ENCODE peak calls at places on chromosomes 5 and 9, in seven cellular contexts. H is CD8-positive, alpha-beta T cell; G is left ventricle myocardium inferior; P is fibroblast of lung; L is upper lobe of right lung; W is colonic mucosa; F is BJ. D is an unnamed sample.

GRCh38 chr5:159038907-159039306 is 60.8 kb downstream of the EBF1 start:
- DNase-seq in L (no peak), W (no peak), G (no peak), P (peak; percentile 89), H (no peak), F (peak; percentile 59), D (no peak)

GRCh38 chr5:147645172-147645571 is 135.3 kb upstream of the DPYSL3 start:
- DNase-seq in F (no peak), P (no peak), W (no peak), L (no peak), H (no peak), G (no peak), D (no peak)

GRCh38 chr5:173891367-173891766 is 3.2 kb downstream of the CPEB4 start:
- DNase-seq in W (no peak), P (no peak), H (no peak), G (no peak), L (no peak), F (no peak), D (no peak)

GRCh38 chr5:138339086-138339456 is 1.0 kb downstream of the FAM53C start:
- DNase-seq in H (no peak), G (no peak), L (no peak), P (no peak), F (no peak), W (no peak), D (no peak)

GRCh38 chr5:157740211-157740610 is 3.3 kb upstream of the LSM11 start:
- DNase-seq in H (no peak), L (no peak), F (no peak), G (no peak), P (peak; percentile 11), W (no peak), D (no peak)

GRCh38 chr5:76737131-76737556 is 21.2 kb downstream of the F2R start:
- DNase-seq in L (no peak), H (no peak), W (no peak), G (no peak), F (no peak), P (no peak), D (no peak)

GRCh38 chr9:92607773-92608172 is 62.2 kb downstream of the IPPK start:
- DNase-seq in L (no peak), F (peak; percentile 57), P (peak; percentile 90), H (no peak), W (no peak), G (no peak), D (no peak)

GRCh38 chr5:143275871-143276363 is 127.6 kb downstream of the NR3C1 start:
- DNase-seq in G (no peak), W (no peak), P (no peak), L (no peak), H (no peak), F (no peak), D (no peak)

GRCh38 chr9:19161257-19162025 is 34.1 kb upstream of the PLIN2 start:
- DNase-seq in L (no peak), W (peak; percentile 67), P (peak; percentile 94), G (no peak), F (peak; percentile 93), H (peak; percentile 32), D (no peak)

GRCh38 chr9:135586601-135587109 is 25.1 kb downstream of the PAEP start:
- DNase-seq in G (no peak), H (no peak), W (no peak), P (no peak), F (no peak), L (peak; percentile 48), D (peak; percentile 11)

GRCh38 chr9:18665947-18666346 is 192.0 kb downstream of the ADAMTSL1 start:
- DNase-seq in P (peak; percentile 30), H (no peak), W (no peak), L (no peak), G (no peak), F (no peak), D (no peak)

GRCh38 chr5:173396311-173396993 is 68.2 kb upstream of the STC2 start:
- DNase-seq in F (no peak), P (no peak), H (no peak), G (no peak), W (no peak), L (no peak), D (no peak)

GRCh38 chr5:143008032-143008431 is 237.9 kb downstream of the ARHGAP26 start:
- DNase-seq in F (no peak), L (no peak), P (no peak), G (no peak), W (no peak), H (no peak), D (no peak)

GRCh38 chr5:138503487-138504270 is 38.4 kb downstream of the EGR1 start:
- DNase-seq in W (peak; percentile 39), F (no peak), H (no peak), P (peak; percentile 55), L (no peak), G (no peak), D (no peak)

GRCh38 chr5:106368021-106368420 is 1302.7 kb downstream of the EFNA5 start:
- DNase-seq in L (no peak), F (no peak), G (no peak), P (no peak), W (no peak), H (no peak), D (no peak)

GRCh38 chr5:102975457-102976182 is 144.3 kb downstream of the GIN1 start:
- DNase-seq in H (no peak), F (peak; percentile 7), L (no peak), P (peak; percentile 67), G (no peak), W (no peak), D (no peak)

GRCh38 chr9:122580360-122580759 is 2.8 kb downstream of the OR1L8 start:
- DNase-seq in H (no peak), L (no peak), P (peak; percentile 68), W (no peak), F (peak; percentile 54), G (no peak), D (no peak)

GRCh38 chr9:93677641-93678136 is 101.3 kb downstream of the PHF2 start:
- DNase-seq in W (peak; percentile 12), F (no peak), P (no peak), H (no peak), G (peak; percentile 2), L (peak; percentile 48), D (peak; percentile 28)

GRCh38 chr5:90934091-90934719 is 375.6 kb downstream of the ADGRV1 start:
- DNase-seq in H (no peak), W (no peak), F (no peak), G (no peak), L (no peak), P (no peak), D (no peak)

GRCh38 chr9:116480700-116481099 is 206.4 kb upstream of the TRIM32 start:
- DNase-seq in W (no peak), F (no peak), G (no peak), P (no peak), H (no peak), L (no peak), D (no peak)

GRCh38 chr5:124408738-124409453 is 337.5 kb downstream of the ZNF608 start:
- DNase-seq in H (no peak), P (peak; percentile 82), W (no peak), F (no peak), G (no peak), L (no peak), D (no peak)

GRCh38 chr5:124414973-124415372 is 331.5 kb downstream of the ZNF608 start:
- DNase-seq in W (no peak), G (no peak), L (no peak), H (no peak), P (no peak), F (no peak), D (no peak)

GRCh38 chr5:124410539-124410938 is 335.9 kb downstream of the ZNF608 start:
- DNase-seq in G (no peak), L (no peak), F (no peak), W (no peak), H (no peak), P (no peak), D (no peak)

GRCh38 chr5:124411089-124411488 is 335.4 kb downstream of the ZNF608 start:
- DNase-seq in H (no peak), L (no peak), F (no peak), G (no peak), W (no peak), P (peak; percentile 13), D (no peak)
- TF ChIP-seq CTCF in H (no peak), L (no peak), F (no peak), G (no peak), W (no peak), P (peak; percentile 26), D (no peak)

DNA sequence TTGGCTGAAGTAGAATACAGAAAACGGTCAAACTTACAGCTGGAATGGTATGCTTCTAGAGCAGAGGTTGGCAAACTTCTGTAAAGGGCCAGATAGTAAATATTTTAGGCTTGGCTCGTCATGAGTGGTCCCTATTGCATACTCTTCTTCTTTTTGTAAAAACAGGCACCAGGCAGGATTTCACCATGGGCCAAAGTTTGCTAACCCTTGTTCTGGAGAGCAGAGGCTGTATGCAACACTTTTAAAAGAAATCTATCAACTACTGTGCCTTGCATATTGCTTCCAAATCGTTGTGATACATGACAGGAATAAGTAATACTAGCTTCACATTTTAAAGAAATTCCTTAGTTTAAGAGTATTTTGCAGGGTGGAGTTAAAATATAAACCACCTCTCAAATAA is 15.6 kb upstream of the COL23A1 start:
- DNase-seq in H (no peak), W (no peak), P (no peak), G (no peak), L (no peak), F (no peak), D (no peak)
- H3K36me3 ChIP-seq in H (peaks cover 38% of the 10 kb centered on the region), W (peaks cover 14% of the 10 kb centered on the region), P (peaks cover 4% of the 10 kb centered on the region), G (peaks cover 96% of the 10 kb centered on the region), L (peaks cover 92% of the 10 kb centered on the region), F (peaks cover 3% of the 10 kb centered on the region), D (peaks cover 100% of the 10 kb centered on the region)

GRCh38 chr5:3026099-3026498 is 274.6 kb upstream of the IRX2 start:
- DNase-seq in F (no peak), P (no peak), G (no peak), W (no peak), L (no peak), H (no peak), D (no peak)

GRCh38 chr5:3026651-3027050 is 275.2 kb upstream of the IRX2 start:
- DNase-seq in L (no peak), F (no peak), H (no peak), G (no peak), W (no peak), P (no peak), D (no peak)

GRCh38 chr5:3027185-3027865 is 275.8 kb upstream of the IRX2 start:
- DNase-seq in P (no peak), F (no peak), G (no peak), H (no peak), L (no peak), W (no peak), D (no peak)

GRCh38 chr5:3029396-3029795 is 277.9 kb upstream of the IRX2 start:
- DNase-seq in F (no peak), P (no peak), W (no peak), G (no peak), H (no peak), L (no peak), D (no peak)

GRCh38 chr5:3027866-3028635 is 276.6 kb upstream of the IRX2 start:
- DNase-seq in P (no peak), W (no peak), H (no peak), L (no peak), G (no peak), F (no peak), D (no peak)
- TF ChIP-seq CTCF in P (no peak), W (no peak), H (no peak), L (no peak), G (no peak), F (no peak), D (no peak)

DNA sequence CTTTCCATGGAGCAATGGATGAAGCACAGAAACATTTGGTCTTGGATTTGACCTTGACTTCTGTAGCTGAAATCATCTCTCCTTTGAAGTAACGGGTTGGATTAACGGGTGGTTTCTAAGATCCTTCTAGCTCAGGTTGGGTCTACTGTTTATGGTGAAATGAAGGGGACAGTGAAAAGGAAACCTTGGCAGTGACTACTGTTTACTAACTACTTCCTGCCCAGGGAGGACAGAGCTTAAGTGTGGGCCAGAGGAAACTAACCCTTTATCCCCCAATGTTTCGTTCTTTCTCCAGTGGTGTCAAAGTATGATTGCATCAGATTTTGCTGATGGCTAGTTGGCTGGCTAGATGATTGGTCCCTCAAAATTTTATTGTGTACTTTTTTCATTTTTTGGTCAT is 22.2 kb downstream of the SKP2 start:
- DNase-seq in G (no peak), L (no peak), H (no peak), P (no peak), F (no peak), W (no peak), D (no peak)
- H3K36me3 ChIP-seq in G (peaks cover 87% of the 10 kb centered on the region), L (peaks cover 79% of the 10 kb centered on the region), H (peaks cover 45% of the 10 kb centered on the region), P (peaks cover 5% of the 10 kb centered on the region), F (peaks cover 8% of the 10 kb centered on the region), W (peaks cover 5% of the 10 kb centered on the region), D (peaks cover 11% of the 10 kb centered on the region)

D was measured in psoas muscle.